ENCODE peak calls at places on chromosomes 4 and X, in six cellular contexts. One of them, this sample, is unnamed.

GRCh38 chr4:16626945-16627344 is 271.5 kb downstream of the LDB2 start:
- DNase-seq in NT2/D1: no peak
- DNase-seq in H1: no peak
- DNase-seq in GM12878: no peak
- DNase-seq in HepG2: no peak
- DNase-seq in K562: no peak
- DNase-seq in this sample: no peak

GRCh38 chr4:120718979-120719566 is 203.5 kb downstream of the PRDM5 start:
- DNase-seq in GM12878: no peak
- DNase-seq in HepG2: peak
- DNase-seq in H1: no peak
- DNase-seq in K562: peak
- DNase-seq in NT2/D1: peak
- DNase-seq in this sample: peak

GRCh38 chr4:1658146-1658545 is 26.0 kb downstream of the FAM53A start:
- DNase-seq in GM12878: no peak
- DNase-seq in NT2/D1: no peak
- DNase-seq in HepG2: no peak
- DNase-seq in K562: no peak
- DNase-seq in H1: no peak
- DNase-seq in this sample: no peak

GRCh38 chr4:80014531-80014930 is 58.5 kb downstream of the ANTXR2 start:
- DNase-seq in K562: no peak
- DNase-seq in NT2/D1: no peak
- DNase-seq in GM12878: no peak
- DNase-seq in H1: no peak
- DNase-seq in HepG2: no peak
- DNase-seq in this sample: no peak

GRCh38 chr4:120155287-120155686 is 88.6 kb upstream of the MAD2L1 start:
- DNase-seq in H1: no peak
- DNase-seq in HepG2: no peak
- DNase-seq in NT2/D1: no peak
- DNase-seq in K562: no peak
- DNase-seq in GM12878: no peak
- DNase-seq in this sample: no peak

GRCh38 chr4:53068755-53069154 is 206.6 kb downstream of the RASL11B start:
- DNase-seq in GM12878: no peak
- DNase-seq in H1: no peak
- DNase-seq in HepG2: peak
- DNase-seq in K562: no peak
- DNase-seq in NT2/D1: no peak
- DNase-seq in this sample: no peak

GRCh38 chrX:39226307-39226706 is 425.0 kb downstream of the MID1IP1 start:
- DNase-seq in K562: no peak
- DNase-seq in H1: no peak
- DNase-seq in HepG2: no peak
- DNase-seq in GM12878: no peak
- DNase-seq in NT2/D1: no peak
- DNase-seq in this sample: no peak

GRCh38 chr4:155875878-155876277 is 9.8 kb upstream of the ASIC5 start:
- DNase-seq in GM12878: no peak
- DNase-seq in HepG2: no peak
- DNase-seq in H1: no peak
- DNase-seq in NT2/D1: no peak
- DNase-seq in K562: no peak
- DNase-seq in this sample: no peak

GRCh38 chrX:9663216-9663615 is 102.4 kb downstream of the GPR143 start:
- DNase-seq in NT2/D1: no peak
- DNase-seq in K562: no peak
- DNase-seq in H1: no peak
- DNase-seq in GM12878: no peak
- DNase-seq in HepG2: no peak
- DNase-seq in this sample: no peak

GRCh38 chr4:5878359-5878758 is 14.5 kb downstream of the CRMP1 start:
- DNase-seq in NT2/D1: no peak
- DNase-seq in H1: no peak
- DNase-seq in K562: no peak
- DNase-seq in HepG2: no peak
- DNase-seq in GM12878: no peak
- DNase-seq in this sample: no peak

GRCh38 chr4:26032572-26033320 is 118.7 kb downstream of the SMIM20 start:
- DNase-seq in H1: no peak
- DNase-seq in HepG2: peak
- DNase-seq in GM12878: no peak
- DNase-seq in K562: no peak
- DNase-seq in NT2/D1: no peak
- DNase-seq in this sample: no peak

GRCh38 chr4:82431026-82431745 is 796 bp downstream of the ENOPH1 start:
- DNase-seq in K562: peak
- DNase-seq in NT2/D1: no peak
- DNase-seq in GM12878: no peak
- DNase-seq in HepG2: no peak
- DNase-seq in H1: no peak
- DNase-seq in this sample: no peak

GRCh38 chr4:148847544-148847943 is 405.3 kb upstream of the NR3C2 start:
- DNase-seq in H1: no peak
- DNase-seq in GM12878: no peak
- DNase-seq in NT2/D1: no peak
- DNase-seq in K562: no peak
- DNase-seq in HepG2: no peak
- DNase-seq in this sample: no peak

GRCh38 chr4:15568814-15569213 is 86.3 kb downstream of the FBXL5 start:
- DNase-seq in H1: no peak
- DNase-seq in GM12878: no peak
- DNase-seq in HepG2: no peak
- DNase-seq in NT2/D1: no peak
- DNase-seq in K562: no peak
- DNase-seq in this sample: no peak

GRCh38 chr4:139913398-139913990 is 240.5 kb downstream of the MAML3 start:
- DNase-seq in NT2/D1: no peak
- DNase-seq in K562: no peak
- DNase-seq in H1: no peak
- DNase-seq in GM12878: no peak
- DNase-seq in HepG2: peak
- DNase-seq in this sample: no peak

GRCh38 chrX:23901805-23902204 is 5.9 kb downstream of the APOO start:
- DNase-seq in HepG2: peak
- DNase-seq in NT2/D1: peak
- DNase-seq in H1: no peak
- DNase-seq in GM12878: peak
- DNase-seq in K562: peak
- DNase-seq in this sample: peak

GRCh38 chr4:139872274-139872673 is 206.7 kb downstream of the MGST2 start:
- DNase-seq in H1: no peak
- DNase-seq in HepG2: peak
- DNase-seq in GM12878: no peak
- DNase-seq in K562: no peak
- DNase-seq in NT2/D1: no peak
- DNase-seq in this sample: no peak

GRCh38 chrX:42973321-42973720 is 195.4 kb upstream of the PPP1R2C start:
- DNase-seq in H1: no peak
- DNase-seq in NT2/D1: no peak
- DNase-seq in K562: no peak
- DNase-seq in HepG2: no peak
- DNase-seq in GM12878: no peak
- DNase-seq in this sample: no peak

GRCh38 chr4:98745372-98745771 is 87.0 kb upstream of the TSPAN5 start:
- DNase-seq in GM12878: no peak
- DNase-seq in HepG2: peak
- DNase-seq in K562: peak
- DNase-seq in H1: no peak
- DNase-seq in NT2/D1: no peak
- DNase-seq in this sample: no peak

GRCh38 chr4:20017035-20017434 is 234.7 kb upstream of the SLIT2 start:
- DNase-seq in H1: no peak
- DNase-seq in K562: no peak
- DNase-seq in HepG2: no peak
- DNase-seq in GM12878: no peak
- DNase-seq in NT2/D1: no peak
- DNase-seq in this sample: no peak

DNA sequence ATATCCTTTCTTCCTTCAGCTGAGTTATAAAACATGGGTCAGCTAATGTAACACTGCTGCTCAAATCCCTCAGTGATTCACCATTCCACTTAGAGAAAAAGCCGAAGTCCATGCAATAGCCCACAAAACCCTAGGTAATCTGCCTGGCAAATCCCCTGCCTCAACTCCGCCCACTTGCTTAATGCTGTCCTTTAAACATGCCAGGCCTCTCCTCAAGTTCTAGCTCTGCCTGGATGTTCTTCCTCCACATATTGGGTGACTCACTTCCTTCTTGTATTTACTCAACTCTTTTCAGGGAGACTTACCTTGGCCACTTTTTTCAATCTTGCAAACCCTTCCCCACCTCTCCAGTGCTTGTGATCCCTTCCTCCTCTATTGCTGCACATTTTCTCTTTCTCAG is 89.8 kb downstream of the EMCN start:
- DNase-seq in NT2/D1: no peak
- DNase-seq in K562: no peak
- DNase-seq in H1: no peak
- DNase-seq in GM12878: no peak
- DNase-seq in HepG2: no peak
- DNase-seq in this sample: peak
- TF ChIP-seq ZNF274 in NT2/D1: no peak
- TF ChIP-seq ZNF274 in K562: no peak
- TF ChIP-seq ZNF274 in H1: no peak
- TF ChIP-seq ZNF274 in GM12878: no peak
- TF ChIP-seq ZNF274 in HepG2: no peak
- TF ChIP-seq ZNF274 in this sample: no peak

DNA sequence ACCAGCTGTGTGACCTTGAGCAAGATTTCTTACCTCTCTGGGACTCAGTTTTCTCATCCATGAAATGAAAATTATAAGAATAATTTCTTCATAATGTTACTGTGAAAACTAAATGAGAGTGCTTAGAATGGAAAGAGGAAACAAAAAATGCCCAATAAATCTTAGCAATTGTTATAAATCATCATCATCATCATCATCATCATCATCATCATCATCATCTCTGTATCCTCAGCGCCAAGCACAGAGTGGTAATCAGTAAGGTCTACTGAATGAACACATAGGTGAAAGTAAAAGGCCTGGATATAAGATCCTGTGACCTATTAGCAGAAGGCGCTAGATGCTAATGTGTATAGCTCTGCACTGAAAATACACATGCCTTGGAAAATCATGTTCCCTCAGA is 6.8 kb upstream of the STARD8 start:
- DNase-seq in GM12878: no peak
- DNase-seq in NT2/D1: no peak
- DNase-seq in H1: no peak
- DNase-seq in K562: no peak
- DNase-seq in HepG2: no peak
- DNase-seq in this sample: no peak
- TF ChIP-seq ZNF274 in GM12878: no peak
- TF ChIP-seq ZNF274 in NT2/D1: no peak
- TF ChIP-seq ZNF274 in H1: no peak
- TF ChIP-seq ZNF274 in K562: no peak
- TF ChIP-seq ZNF274 in HepG2: no peak
- TF ChIP-seq ZNF274 in this sample: no peak

GRCh38 chr4:129254126-129254525 is 158.2 kb downstream of the C4orf33 start:
- DNase-seq in H1: no peak
- DNase-seq in NT2/D1: no peak
- DNase-seq in GM12878: no peak
- DNase-seq in HepG2: no peak
- DNase-seq in K562: no peak
- DNase-seq in this sample: no peak
- TF ChIP-seq ZNF274 in H1: no peak
- TF ChIP-seq ZNF274 in NT2/D1: no peak
- TF ChIP-seq ZNF274 in GM12878: no peak
- TF ChIP-seq ZNF274 in HepG2: no peak
- TF ChIP-seq ZNF274 in K562: no peak
- TF ChIP-seq ZNF274 in this sample: no peak

GRCh38 chr4:152571296-152571695 is 35.4 kb upstream of the FBXW7 start:
- DNase-seq in K562: no peak
- DNase-seq in NT2/D1: no peak
- DNase-seq in HepG2: no peak
- DNase-seq in GM12878: no peak
- DNase-seq in H1: no peak
- DNase-seq in this sample: no peak

GRCh38 chr4:152575533-152575932 is 39.6 kb upstream of the FBXW7 start:
- DNase-seq in NT2/D1: no peak
- DNase-seq in GM12878: no peak
- DNase-seq in HepG2: peak
- DNase-seq in K562: no peak
- DNase-seq in H1: no peak
- DNase-seq in this sample: no peak

GRCh38 chr4:152577708-152578421 is 42.0 kb upstream of the FBXW7 start:
- DNase-seq in H1: no peak
- DNase-seq in NT2/D1: no peak
- DNase-seq in K562: no peak
- DNase-seq in HepG2: no peak
- DNase-seq in GM12878: no peak
- DNase-seq in this sample: no peak

GRCh38 chr4:152573861-152574260 is 38.0 kb upstream of the FBXW7 start:
- DNase-seq in HepG2: no peak
- DNase-seq in H1: no peak
- DNase-seq in K562: no peak
- DNase-seq in GM12878: no peak
- DNase-seq in NT2/D1: no peak
- DNase-seq in this sample: no peak

GRCh38 chr4:152572417-152573086 is 36.7 kb upstream of the FBXW7 start:
- DNase-seq in HepG2: no peak
- DNase-seq in GM12878: no peak
- DNase-seq in K562: peak
- DNase-seq in H1: no peak
- DNase-seq in NT2/D1: no peak
- DNase-seq in this sample: no peak
- TF ChIP-seq ZNF274 in HepG2: no peak
- TF ChIP-seq ZNF274 in GM12878: no peak
- TF ChIP-seq ZNF274 in K562: no peak
- TF ChIP-seq ZNF274 in H1: no peak
- TF ChIP-seq ZNF274 in NT2/D1: no peak
- TF ChIP-seq ZNF274 in this sample: no peak